ENCODE peak calls at places on chromosomes 4 and X, in four cellular contexts. P, F, X and Z are unnamed samples.

GRCh38 chrX:122866527-122866926 is 317.6 kb upstream of the GRIA3 start:
- DNase-seq in P (no peak), F (no peak), X (no peak), Z (no peak)

GRCh38 chrX:66553973-66554372 is 84.9 kb downstream of the EDA2R start:
- DNase-seq in P (no peak), F (no peak), X (no peak), Z (no peak)

GRCh38 chrX:16075087-16075486 is 48.3 kb upstream of the GRPR start:
- DNase-seq in P (no peak), F (no peak), X (no peak), Z (no peak)

GRCh38 chr4:67750691-67751090 is 3.5 kb downstream of the GNRHR start:
- DNase-seq in P (no peak), F (no peak), X (no peak), Z (no peak)

GRCh38 chrX:96372313-96373046 is 312.2 kb upstream of the DIAPH2 start:
- DNase-seq in P (peak), F (peak), X (no peak), Z (no peak)

GRCh38 chrX:2313864-2314646 is 186.7 kb downstream of the DHRSX start:
- DNase-seq in P (no peak), F (no peak), X (no peak), Z (no peak)

GRCh38 chr4:99610605-99611172 is 36.1 kb downstream of the MTTP start:
- DNase-seq in P (no peak), F (no peak), X (no peak), Z (no peak)

GRCh38 chr4:140858897-140859296 is 102.7 kb upstream of the TBC1D9 start:
- DNase-seq in P (no peak), F (peak), X (no peak), Z (no peak)

GRCh38 chr4:38151870-38152269 is 191.7 kb downstream of the PTTG2 start:
- DNase-seq in P (no peak), F (no peak), X (no peak), Z (no peak)

GRCh38 chr4:156941940-156942548 is 29.6 kb downstream of the PDGFC start:
- DNase-seq in P (peak), F (peak), X (no peak), Z (no peak)

GRCh38 chr4:7041851-7042696 is 1.1 kb upstream of the TADA2B start:
- DNase-seq in P (no peak), F (peak), X (no peak), Z (no peak)

GRCh38 chr4:170087163-170087700 is 2.5 kb downstream of the AADAT start:
- DNase-seq in P (no peak), F (no peak), X (no peak), Z (no peak)